ENCODE peak calls at places on chromosomes 5 and 9, in nine cellular contexts. L, K, Z, F, H, W, I, M and U are unnamed samples.

GRCh38 chr5:67093259-67093658 is 103.3 kb downstream of the CD180 start:
- DNase-seq in I (no peak), M (no peak), L (no peak), F (no peak), K (no peak), W (no peak), Z (no peak), H (peak), U (no peak)

GRCh38 chr5:115639377-115639776 is 13.5 kb upstream of the TMED7 start:
- DNase-seq in H (no peak), F (no peak), K (no peak), M (no peak), Z (no peak), W (no peak), I (no peak), L (no peak), U (no peak)

GRCh38 chr9:107019216-107019615 is 156.2 kb downstream of the ZNF462 start:
- DNase-seq in F (no peak), W (no peak), Z (no peak), I (no peak), H (no peak), M (no peak), L (no peak), K (no peak), U (peak)

GRCh38 chr5:181024245-181025029 is 15.6 kb upstream of the BTNL9 start:
- DNase-seq in F (no peak), W (no peak), Z (no peak), K (no peak), L (no peak), M (no peak), I (no peak), H (no peak), U (no peak)

GRCh38 chr9:4503103-4503502 is 12.8 kb downstream of the SLC1A1 start:
- DNase-seq in F (no peak), H (no peak), K (no peak), M (no peak), I (no peak), W (no peak), Z (no peak), L (no peak), U (no peak)

GRCh38 chr9:20271107-20271506 is 351.2 kb downstream of the MLLT3 start:
- DNase-seq in L (no peak), F (no peak), H (no peak), W (no peak), I (no peak), K (no peak), M (no peak), Z (no peak), U (no peak)

GRCh38 chr5:90898330-90899013 is 339.9 kb downstream of the ADGRV1 start:
- DNase-seq in I (no peak), K (no peak), Z (no peak), M (no peak), H (no peak), L (no peak), F (no peak), W (no peak), U (no peak)

GRCh38 chr9:129887210-129888084 is 52.2 kb downstream of the USP20 start:
- DNase-seq in F (no peak), I (no peak), L (no peak), Z (no peak), W (no peak), K (no peak), M (peak), H (no peak), U (no peak)

GRCh38 chr5:32051796-32052195 is 122.3 kb downstream of the GOLPH3 start:
- DNase-seq in H (no peak), L (no peak), W (no peak), M (no peak), F (no peak), I (no peak), Z (no peak), K (no peak), U (no peak)

GRCh38 chr5:67133217-67133616 is 63.4 kb downstream of the CD180 start:
- DNase-seq in F (no peak), L (no peak), M (no peak), W (no peak), K (no peak), I (no peak), Z (no peak), H (no peak), U (no peak)

GRCh38 chr9:89352874-89353649 is 34.8 kb downstream of the SECISBP2 start:
- DNase-seq in L (no peak), W (no peak), Z (no peak), F (no peak), M (no peak), K (no peak), I (no peak), H (no peak), U (peak)

GRCh38 chr5:145682197-145682895 is 152.8 kb downstream of the PRELID2 start:
- DNase-seq in Z (no peak), L (no peak), I (no peak), F (no peak), W (no peak), H (no peak), M (no peak), K (no peak), U (no peak)

GRCh38 chr5:167759411-167759821 is 532.0 kb upstream of the WWC1 start:
- DNase-seq in Z (no peak), H (no peak), K (no peak), M (no peak), F (no peak), W (no peak), L (no peak), I (no peak), U (no peak)

GRCh38 chr5:108521841-108522506 is 140.1 kb upstream of the FBXL17 start:
- DNase-seq in M (peak), H (peak), Z (no peak), I (no peak), F (peak), L (no peak), W (no peak), K (no peak), U (no peak)

DNA sequence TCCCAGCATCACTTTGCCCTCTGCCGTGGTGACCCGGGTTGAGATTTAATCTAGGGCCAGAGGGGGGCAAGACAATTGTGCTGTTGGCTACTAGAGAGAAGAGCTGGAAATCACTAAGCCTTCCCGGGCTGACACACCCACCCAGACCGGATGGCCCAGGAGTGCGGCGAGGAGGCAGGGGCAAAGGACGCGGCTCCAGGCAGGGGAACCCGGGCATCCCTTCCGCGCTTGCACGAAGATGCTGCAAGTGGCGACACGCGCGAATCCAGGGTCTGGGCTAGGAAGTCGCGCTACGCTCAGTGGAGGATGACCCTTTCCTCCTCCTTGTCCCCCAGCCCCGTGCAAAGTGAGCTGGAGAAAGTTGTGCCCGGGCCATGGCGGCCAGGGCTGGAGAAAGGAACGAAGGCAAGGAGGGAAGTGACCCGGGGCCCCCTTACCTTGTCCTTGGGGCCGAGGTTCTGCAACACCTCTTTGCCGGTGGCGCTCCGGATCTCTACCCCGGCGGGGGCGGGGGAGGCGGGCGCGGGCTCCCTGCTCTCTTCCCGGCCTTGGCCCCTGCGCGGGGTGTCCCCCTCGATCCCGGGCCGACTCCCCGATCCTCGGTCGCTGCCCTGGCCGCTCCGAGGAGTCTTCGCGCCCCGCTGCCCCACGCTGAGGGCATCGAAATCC is 693 bp downstream of the DPYSL3 start:
- DNase-seq in W (no peak), L (peak), Z (peak), K (no peak), I (peak), F (no peak), H (no peak), M (no peak), U (no peak)
- TF ChIP-seq POLR2AphosphoS5 in W (no peak), L (no peak), Z (no peak), K (no peak), I (no peak), F (no peak), H (no peak), M (no peak), U (peak)

GRCh38 chr9:112331676-112331955 is 1.8 kb downstream of the PTBP3 start:
- DNase-seq in W (no peak), F (no peak), Z (no peak), K (no peak), H (no peak), I (no peak), L (no peak), M (no peak), U (no peak)
- H3K4me3 ChIP-seq in W (no peak), F (no peak), Z (peak), K (peak), H (peak), I (peak), L (no peak), M (peak), U (peak)

DNA sequence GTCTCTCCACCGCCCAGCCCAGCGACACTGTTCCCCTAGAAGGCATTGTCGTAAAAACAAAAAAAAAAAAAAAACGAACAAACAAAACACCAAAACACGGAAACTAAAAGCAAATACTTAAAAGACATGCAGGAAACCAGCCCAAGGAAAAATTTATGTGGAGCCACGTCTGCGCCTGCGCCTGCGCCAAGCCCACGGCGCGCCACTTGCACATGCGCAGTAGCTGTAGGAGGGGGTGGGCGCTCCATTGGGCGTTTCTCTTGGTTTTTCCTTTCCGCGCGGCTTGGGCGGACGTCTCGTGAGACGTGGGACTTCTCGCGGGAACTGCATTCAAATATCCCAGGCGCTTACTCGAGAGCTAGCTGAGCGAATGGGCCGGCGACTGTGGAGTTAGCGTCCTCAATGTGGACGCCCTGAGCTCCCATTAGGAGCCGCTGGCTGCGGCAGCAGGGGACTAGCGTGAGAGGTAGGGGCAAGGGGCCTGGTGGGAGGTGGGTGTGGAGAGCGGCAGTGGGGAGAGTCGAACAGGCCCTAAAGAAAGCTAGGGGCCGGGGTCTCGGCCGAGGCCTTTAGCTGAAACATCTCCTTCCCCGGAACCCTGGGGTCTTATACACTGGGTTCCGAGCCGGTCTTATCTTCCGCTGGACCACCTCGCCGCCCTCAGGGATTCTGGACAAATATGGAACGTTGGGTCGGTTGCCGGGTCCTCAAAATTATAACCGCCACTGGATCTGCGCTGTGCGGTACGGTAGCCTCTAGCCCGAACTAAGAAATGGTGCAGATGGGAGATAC is at the start of gene SPDL1:
- DNase-seq in I (peak), Z (peak), L (peak), W (peak), M (peak), K (peak), H (peak), F (peak), U (peak)
- TF ChIP-seq POLR2A in I (no peak), Z (peak), L (no peak), W (no peak), M (peak), K (no peak), H (peak), F (peak), U (no peak)

DNA sequence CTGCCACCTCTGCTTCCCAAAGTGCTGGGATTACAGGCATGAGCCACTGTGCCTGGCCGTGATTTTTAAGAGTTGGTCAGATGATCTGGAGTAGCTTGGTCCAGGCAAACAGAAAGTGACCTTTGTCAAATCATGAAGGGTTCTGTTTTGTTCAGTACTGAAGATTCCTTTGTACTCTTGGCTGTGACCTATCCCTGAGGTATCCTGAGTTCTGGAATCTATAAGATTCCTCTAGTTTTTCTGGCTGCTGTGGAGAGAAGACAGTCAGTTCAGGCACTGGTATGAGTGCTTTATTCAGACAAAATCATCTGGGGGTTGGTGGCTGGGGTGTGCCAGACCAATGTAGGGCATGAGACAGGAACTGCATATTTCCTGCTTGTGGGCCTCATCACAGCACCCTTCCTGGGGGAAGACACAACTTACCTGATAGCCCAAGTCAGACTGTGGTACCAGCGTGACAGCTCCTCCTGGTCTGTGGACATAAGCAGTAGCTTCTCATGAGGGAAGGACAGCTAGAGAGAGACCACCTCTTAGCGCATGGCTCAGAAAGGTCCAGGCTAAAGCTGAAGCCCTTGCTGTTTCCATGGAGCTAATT is 3.1 kb downstream of the ARHGEF39 start:
- DNase-seq in H (peak), Z (no peak), W (no peak), K (no peak), F (no peak), L (no peak), I (no peak), M (no peak), U (no peak)
- TF ChIP-seq POLR2AphosphoS5 in H (no peak), Z (no peak), W (no peak), K (no peak), F (no peak), L (no peak), I (no peak), M (no peak), U (no peak)